ENCODE peak calls at places on chromosomes 6 and 20, in seven cellular contexts. L is left ventricle myocardium inferior, T is ascending aorta, G is ovary, Y is GM23248, V is thyroid gland, I is fibroblast of lung. R is an unnamed sample. For H3K36me3, the result is how much of the 10 kb centered on the place peaks cover.

GRCh38 chr20:47669157-47669425 is 116.2 kb downstream of the SULF2 start:
- DNase-seq in G (no peak), T (no peak), V (no peak), L (no peak), I (no peak), Y (no peak), R (no peak)

GRCh38 chr6:2179950-2180349 is 65.5 kb downstream of the GMDS start:
- DNase-seq in T (no peak), V (no peak), Y (peak), I (no peak), G (no peak), L (no peak), R (no peak)

GRCh38 chr6:26296857-26297648 is 67.9 kb upstream of the BTN3A2 start:
- DNase-seq in T (no peak), L (no peak), I (peak), V (no peak), Y (peak), G (no peak), R (no peak)

GRCh38 chr6:42193491-42193894 is 1.3 kb downstream of the GUCA1B start:
- DNase-seq in I (peak), Y (peak), T (no peak), L (no peak), G (no peak), V (no peak), R (no peak)

GRCh38 chr20:41686961-41687360 is 68.8 kb upstream of the CHD6 start:
- DNase-seq in G (no peak), T (no peak), V (no peak), Y (no peak), L (no peak), I (no peak), R (no peak)

GRCh38 chr20:62938105-62938888 is at the start of gene GID8:
- DNase-seq in L (peak), G (peak), V (peak), T (peak), Y (peak), I (peak), R (peak)

GRCh38 chr20:57652865-57653545 is 32.8 kb upstream of the ZBP1 start:
- DNase-seq in G (no peak), Y (no peak), T (peak), I (no peak), L (no peak), V (no peak), R (no peak)

GRCh38 chr6:37556884-37557644 is 57.4 kb upstream of the CCDC167 start:
- DNase-seq in Y (no peak), T (no peak), V (no peak), G (no peak), L (no peak), I (no peak), R (no peak)

GRCh38 chr6:54802775-54803631 is 43.6 kb upstream of the FAM83B start:
- DNase-seq in V (no peak), L (no peak), T (no peak), Y (peak), G (no peak), I (peak), R (no peak)

GRCh38 chr6:75818061-75818855 is 69.2 kb downstream of the MYO6 start:
- DNase-seq in G (no peak), L (no peak), Y (peak), T (no peak), I (peak), V (no peak), R (no peak)

GRCh38 chr6:122322824-122323223 is 76.6 kb upstream of the HSF2 start:
- DNase-seq in G (no peak), V (no peak), Y (peak), I (peak), T (no peak), L (no peak), R (no peak)

GRCh38 chr6:90790058-90790457 is 203.2 kb upstream of the MAP3K7 start:
- DNase-seq in G (peak), V (no peak), L (no peak), I (no peak), T (no peak), Y (peak), R (no peak)

GRCh38 chr6:23137596-23137995 is 568.2 kb downstream of the HDGFL1 start:
- DNase-seq in L (no peak), T (no peak), V (no peak), G (no peak), Y (peak), I (peak), R (no peak)

GRCh38 chr6:31945154-31945506 is 765 bp upstream of the CFB start:
- DNase-seq in I (no peak), L (no peak), Y (no peak), V (no peak), T (no peak), G (no peak), R (no peak)

GRCh38 chr6:69878795-69879194 is 12.4 kb downstream of the COL19A1 start:
- DNase-seq in Y (no peak), G (no peak), T (no peak), L (no peak), I (no peak), V (no peak), R (no peak)

GRCh38 chr6:579339-579738 is 77.6 kb downstream of the HUS1B start:
- DNase-seq in Y (peak), G (no peak), I (no peak), L (no peak), V (no peak), T (no peak), R (no peak)

GRCh38 chr6:145929037-145929633 is 35.0 kb downstream of the SHPRH start:
- DNase-seq in I (peak), G (no peak), Y (peak), V (no peak), L (no peak), T (no peak), R (no peak)

GRCh38 chr6:46926481-46926880 is 4.7 kb upstream of the ADGRF5 start:
- DNase-seq in I (peak), L (no peak), V (no peak), T (no peak), G (no peak), Y (peak), R (no peak)

GRCh38 chr20:58075565-58075964 is 152.9 kb downstream of the ANKRD60 start:
- DNase-seq in V (no peak), T (no peak), G (no peak), Y (no peak), L (no peak), I (no peak), R (no peak)

GRCh38 chr6:82362868-82363267 is 749 bp upstream of the TPBG start:
- DNase-seq in G (no peak), L (no peak), T (no peak), V (peak), I (peak), Y (peak), R (no peak)

GRCh38 chr20:58868795-58869194 is 16.3 kb downstream of the GNAS start:
- DNase-seq in T (no peak), G (peak), V (peak), L (no peak), Y (no peak), I (no peak), R (no peak)

GRCh38 chr20:56442381-56443365 is 25.8 kb upstream of the RTF2 start:
- DNase-seq in Y (no peak), L (no peak), G (no peak), T (no peak), I (no peak), V (no peak), R (no peak)

GRCh38 chr6:80338201-80338836 is 231.8 kb downstream of the BCKDHB start:
- DNase-seq in V (peak), L (peak), G (peak), T (peak), I (no peak), Y (no peak), R (peak)

GRCh38 chr6:358432-358831 is 33.1 kb upstream of the IRF4 start:
- DNase-seq in I (no peak), V (no peak), T (peak), G (no peak), L (no peak), Y (no peak), R (peak)

GRCh38 chr6:24495516-24495847 is 713 bp downstream of the ALDH5A1 start:
- DNase-seq in V (peak), T (peak), Y (peak), I (peak), L (peak), G (peak), R (peak)

GRCh38 chr6:116847234-116847633 is 18.4 kb upstream of the GPRC6A start:
- DNase-seq in L (no peak), T (no peak), I (peak), V (no peak), G (no peak), Y (peak), R (no peak)

GRCh38 chr6:38034269-38034914 is 214.9 kb downstream of the ZFAND3 start:
- DNase-seq in G (no peak), I (peak), T (no peak), Y (peak), L (no peak), V (no peak), R (no peak)

GRCh38 chr20:1294497-1294896 is 28.4 kb downstream of the SNPH start:
- DNase-seq in T (no peak), I (no peak), L (no peak), Y (no peak), V (no peak), G (no peak), R (no peak)

GRCh38 chr20:49385471-49385870 is 97.0 kb downstream of the KCNB1 start:
- DNase-seq in L (no peak), G (no peak), T (no peak), Y (peak), V (no peak), I (peak), R (no peak)

GRCh38 chr6:42782689-42783176 is 881 bp downstream of the BICRAL start:
- DNase-seq in L (peak), V (peak), T (peak), I (peak), G (peak), Y (peak), R (peak)

GRCh38 chr20:62193079-62194025 is 10.5 kb downstream of the MTG2 start:
- DNase-seq in I (no peak), V (no peak), G (no peak), L (no peak), Y (no peak), T (no peak), R (peak)

GRCh38 chr6:113858605-113859348 is 1.6 kb downstream of the MARCKS start:
- DNase-seq in V (peak), I (peak), Y (peak), G (peak), L (peak), T (peak), R (peak)

GRCh38 chr20:14997791-14998190 is 660.4 kb upstream of the FLRT3 start:
- DNase-seq in Y (peak), T (no peak), L (no peak), I (peak), V (no peak), G (no peak), R (no peak)

GRCh38 chr20:38191654-38192053 is 26.6 kb upstream of the TGM2 start:
- DNase-seq in Y (no peak), V (no peak), L (no peak), I (no peak), T (peak), G (no peak), R (no peak)

GRCh38 chr6:3075522-3076113 is 7.3 kb downstream of the RIPK1 start:
- DNase-seq in Y (no peak), G (no peak), T (no peak), I (no peak), V (no peak), L (no peak), R (no peak)

GRCh38 chr6:6968731-6969552 is 138.8 kb upstream of the RREB1 start:
- DNase-seq in L (no peak), V (no peak), I (no peak), G (no peak), T (no peak), Y (no peak), R (no peak)

GRCh38 chr6:111486475-111486874 is 3.5 kb upstream of the REV3L start:
- DNase-seq in G (no peak), Y (no peak), I (no peak), T (no peak), L (no peak), V (no peak), R (no peak)
- H3K27ac ChIP-seq in G (no peak), Y (no peak), I (no peak), T (no peak), L (peak), V (no peak), R (no peak)

DNA sequence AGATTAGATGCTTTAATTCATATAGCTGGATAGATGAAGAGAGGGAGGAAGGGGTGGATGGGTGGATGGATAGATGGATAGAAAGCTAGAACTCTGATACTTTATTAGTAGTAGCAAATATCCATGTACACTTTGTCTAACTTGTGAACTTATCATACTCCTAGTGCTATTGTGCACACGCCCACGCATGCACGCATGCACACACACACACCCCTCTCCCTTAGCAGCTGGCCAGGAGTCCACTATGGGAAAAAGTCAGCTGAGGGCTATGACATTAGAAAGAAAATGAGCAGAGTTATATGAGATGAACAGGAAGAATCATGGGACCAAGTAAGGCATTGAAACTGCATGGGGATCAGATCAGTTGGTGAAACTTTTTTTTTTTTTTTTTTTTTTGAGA is 28.6 kb downstream of the TAB2 start:
- DNase-seq in G (no peak), V (no peak), I (no peak), L (no peak), Y (no peak), T (no peak), R (no peak)
- H3K36me3 ChIP-seq in G (under half), V (under half), I (under half), L (under half), Y (under half), T (under half), R (under half)

DNA sequence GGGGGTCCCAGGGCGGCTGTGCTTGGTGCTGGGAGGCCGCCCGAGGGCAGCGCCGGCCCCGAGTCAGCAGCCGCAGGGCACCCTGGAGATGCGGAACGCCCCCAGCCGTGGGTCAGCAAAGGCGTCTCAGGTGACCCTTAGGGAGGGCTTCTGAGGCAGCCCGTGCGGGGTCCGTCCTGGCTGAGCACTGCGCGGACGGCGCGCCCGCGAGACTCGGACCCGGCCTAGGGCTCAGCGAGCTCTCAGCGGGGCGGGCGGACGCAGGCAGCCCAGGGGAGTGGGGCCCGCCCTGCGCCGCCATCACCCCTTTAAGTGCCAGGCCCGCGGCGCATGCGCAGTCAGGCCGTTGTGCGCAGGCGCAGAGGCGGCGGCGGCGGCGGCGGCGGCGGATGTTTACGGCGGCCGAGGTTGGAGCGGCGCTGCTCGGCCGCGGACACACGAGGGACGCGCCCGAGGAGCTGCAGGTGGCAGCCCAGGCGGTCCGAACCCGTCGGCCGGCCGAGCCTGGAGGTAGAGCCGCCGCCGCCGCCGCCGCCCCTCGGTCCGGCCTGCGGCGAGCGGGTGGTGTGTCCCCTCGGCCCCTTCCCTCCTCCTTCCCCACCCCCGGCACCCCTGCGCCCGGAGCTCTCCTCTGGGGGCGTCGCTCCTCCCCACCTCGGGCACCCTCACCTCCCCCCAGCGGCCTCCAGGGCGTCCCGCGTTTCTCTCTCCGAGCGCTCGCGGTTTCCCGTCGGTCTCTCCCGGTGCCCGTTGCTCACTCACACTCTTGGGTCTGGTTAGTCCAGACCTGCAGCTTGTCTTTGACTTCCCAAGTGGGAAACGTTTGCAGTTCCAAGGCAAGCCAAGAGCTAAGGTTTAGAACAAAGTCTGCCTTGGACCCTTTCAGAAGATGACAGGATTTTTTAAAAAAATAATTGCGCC is at the start of gene PCMTD2:
- DNase-seq in I (peak), G (peak), L (peak), Y (peak), V (peak), T (peak), R (peak)
- H3K27ac ChIP-seq in I (peak), G (peak), L (peak), Y (peak), V (peak), T (peak), R (peak)

DNA sequence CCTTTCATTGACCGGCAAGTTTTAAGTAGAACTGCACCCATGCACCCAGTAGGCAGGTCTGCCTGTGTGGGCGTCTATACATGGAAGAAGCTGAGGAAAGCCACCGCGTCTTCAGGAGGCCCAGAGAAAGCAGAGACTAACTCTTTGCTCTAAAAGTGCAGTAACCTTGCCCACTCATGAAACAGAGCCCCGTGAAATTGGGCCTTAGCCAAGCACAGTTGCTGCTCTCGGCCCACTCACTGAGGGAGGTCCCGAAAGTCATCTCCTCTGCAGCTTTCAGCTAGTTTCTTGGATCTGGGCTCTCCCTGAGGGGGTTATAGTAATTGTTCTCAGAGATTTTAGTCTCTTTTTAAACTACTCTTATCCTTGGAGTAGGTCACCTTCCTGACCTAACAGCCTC is 74.0 kb upstream of the SYNJ2 start:
- DNase-seq in T (no peak), V (peak), I (no peak), G (no peak), L (no peak), Y (no peak), R (no peak)
- H3K36me3 ChIP-seq in T (under half), V (under half), I (under half), G (under half), L (half or more), Y (half or more), R (under half)

GRCh38 chr20:23316626-23317025 is 34.0 kb upstream of the NXT1 start:
- DNase-seq in V (no peak), G (no peak), I (no peak), T (no peak), L (no peak), Y (no peak), R (no peak)

GRCh38 chr20:23317081-23317480 is 33.5 kb upstream of the NXT1 start:
- DNase-seq in V (no peak), L (no peak), I (no peak), Y (no peak), T (no peak), G (no peak), R (no peak)

GRCh38 chr20:23311932-23312331 is 38.7 kb upstream of the NXT1 start:
- DNase-seq in T (no peak), Y (no peak), G (no peak), I (no peak), V (no peak), L (no peak), R (no peak)

GRCh38 chr20:23318347-23318746 is 32.2 kb upstream of the NXT1 start:
- DNase-seq in T (no peak), G (no peak), L (no peak), V (no peak), Y (no peak), I (no peak), R (no peak)

DNA sequence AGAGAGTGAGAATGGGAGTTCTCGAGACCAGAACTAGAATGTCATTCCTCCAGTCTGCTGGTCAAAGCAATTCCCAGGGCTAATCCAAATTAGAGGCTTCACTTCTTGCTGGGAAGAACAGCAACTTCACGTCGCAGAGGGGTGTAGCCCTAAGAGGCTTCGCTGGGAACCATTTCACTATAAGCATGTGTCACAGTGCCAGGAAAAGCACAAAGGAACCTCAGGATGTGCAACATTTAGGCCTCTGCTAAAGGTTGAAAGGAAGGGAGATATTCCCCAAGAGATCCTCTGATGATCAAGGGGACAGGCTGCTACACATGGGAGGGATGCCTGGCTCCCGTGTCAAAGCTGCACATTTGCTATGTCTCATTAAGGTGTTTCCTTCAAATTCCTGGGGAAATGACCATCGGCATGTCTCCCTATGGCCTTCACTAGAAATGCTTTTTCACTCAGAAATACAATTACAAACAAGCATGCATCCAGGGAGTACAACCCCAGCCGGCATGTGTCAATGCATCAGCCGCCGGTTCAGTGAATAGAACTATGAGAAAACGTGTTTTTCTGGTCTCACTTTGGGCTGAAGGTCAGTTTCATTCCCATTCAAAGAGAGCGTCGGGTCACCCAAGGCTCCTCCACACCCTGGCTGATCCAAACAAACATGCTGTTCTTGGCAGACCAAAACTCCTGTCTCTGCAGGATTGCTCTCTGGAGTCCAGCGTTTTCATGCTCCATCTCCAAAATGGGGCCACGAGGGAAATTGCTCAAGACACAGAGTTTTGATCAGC is 35.7 kb upstream of the NXT1 start:
- DNase-seq in V (no peak), Y (no peak), G (no peak), I (no peak), L (peak), T (no peak), R (no peak)
- H3K27ac ChIP-seq in V (no peak), Y (no peak), G (no peak), I (no peak), L (peak), T (peak), R (no peak)

DNA sequence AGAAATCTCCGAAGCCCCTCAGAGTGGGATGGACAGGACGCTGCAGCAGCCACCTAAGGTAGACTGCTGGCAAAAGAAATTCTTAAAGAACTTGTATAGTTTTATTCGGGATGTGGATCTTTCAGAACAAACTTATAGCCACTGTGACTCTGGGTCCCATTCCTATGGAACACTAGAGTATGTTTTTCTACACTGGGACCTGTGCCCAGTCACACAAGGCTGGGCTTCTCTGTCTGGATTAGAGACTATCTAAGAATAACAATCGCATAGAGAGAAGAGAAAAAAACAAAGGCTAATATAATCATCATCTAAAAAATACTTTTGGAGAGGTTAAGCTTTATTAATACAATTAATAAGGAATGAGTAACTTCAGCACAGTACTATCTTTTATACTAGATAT is 28.9 kb downstream of the RMND1 start:
- DNase-seq in I (no peak), Y (no peak), L (no peak), V (peak), T (no peak), G (no peak), R (no peak)
- H3K36me3 ChIP-seq in I (under half), Y (under half), L (half or more), V (under half), T (under half), G (under half), R (under half)

R was measured in right lobe of liver.